ENCODE peak calls at places on chromosome 6, in seven cellular contexts. S is HTR-8/SVneo; O is NCI-H446 treated with DMSO at 0.1 percent for 48 hours; H is C1 segment of cervical spinal cord; L is activated T-cell treated with anti-CD3 and anti-CD28 coated beads, Interleukin-2, amount 50 U/mL, for 1 hour; E is substantia nigra; U is Panc1. B is an unnamed sample.

GRCh38 chr6:1872649-1873131 is 263.0 kb downstream of the FOXC1 start:
- DNase-seq in U (no peak), S (peak), E (no peak), H (no peak), O (peak), L (no peak), B (peak)

GRCh38 chr6:27157461-27158315 is 89.8 kb upstream of the PRSS16 start:
- DNase-seq in L (peak), E (peak), O (peak), S (no peak), U (peak), H (peak), B (peak)

GRCh38 chr6:43723737-43724295 is 36.2 kb upstream of the MRPS18A start:
- DNase-seq in H (no peak), L (peak), S (peak), O (no peak), E (peak), U (no peak), B (peak)

GRCh38 chr6:52877786-52878185 is 31.7 kb downstream of the GSTA3 start:
- DNase-seq in O (no peak), H (no peak), L (no peak), S (no peak), U (no peak), E (no peak), B (peak)

GRCh38 chr6:52654007-52654406 is 16.9 kb upstream of the TMEM14A start:
- DNase-seq in E (no peak), U (no peak), H (no peak), L (no peak), S (no peak), O (no peak), B (no peak)

GRCh38 chr6:112827793-112828192 is 480.7 kb downstream of the RFPL4B start:
- DNase-seq in O (no peak), H (no peak), E (no peak), S (no peak), L (no peak), U (no peak), B (peak)

GRCh38 chr6:151796842-151797530 is 10.5 kb upstream of the ESR1 start:
- DNase-seq in H (no peak), S (no peak), L (no peak), O (no peak), U (no peak), E (no peak), B (no peak)

GRCh38 chr6:153024401-153025017 is 22.0 kb upstream of the MTRF1L start:
- DNase-seq in E (no peak), O (peak), U (peak), S (peak), H (peak), L (peak), B (no peak)

GRCh38 chr6:36924131-36924530 is 30.4 kb upstream of the PI16 start:
- DNase-seq in E (no peak), S (no peak), O (no peak), L (no peak), U (no peak), H (no peak), B (no peak)

B was measured in astrocyte.